ENCODE peak calls at places on chromosomes 11 and 22, in four cellular contexts. One of them, this sample, is unnamed.

GRCh38 chr22:22770280-22770871 is 117.2 kb upstream of the IGLL5 start:
- DNase-seq in fibroblast of mammary gland: peak
- DNase-seq in nephron progenitor cell: peak
- DNase-seq in AG09319: no peak
- DNase-seq in this sample: peak

GRCh38 chr11:76802621-76803020 is 19.5 kb downstream of the TSKU start:
- DNase-seq in fibroblast of mammary gland: no peak
- DNase-seq in nephron progenitor cell: no peak
- DNase-seq in AG09319: no peak
- DNase-seq in this sample: no peak

GRCh38 chr11:103967985-103968384 is 68.5 kb upstream of the DDI1 start:
- DNase-seq in fibroblast of mammary gland: peak
- DNase-seq in nephron progenitor cell: no peak
- DNase-seq in AG09319: no peak
- DNase-seq in this sample: no peak

GRCh38 chr11:69913591-69914285 is 94.5 kb upstream of the FGF3 start:
- DNase-seq in fibroblast of mammary gland: no peak
- DNase-seq in nephron progenitor cell: peak
- DNase-seq in AG09319: no peak
- DNase-seq in this sample: no peak

GRCh38 chr11:69489031-69489745 is 7.7 kb downstream of the LINC01488 start:
- DNase-seq in fibroblast of mammary gland: no peak
- DNase-seq in nephron progenitor cell: no peak
- DNase-seq in AG09319: no peak
- DNase-seq in this sample: no peak

GRCh38 chr11:75029836-75030631 is 41.3 kb downstream of the NEU3 start:
- DNase-seq in fibroblast of mammary gland: peak
- DNase-seq in nephron progenitor cell: no peak
- DNase-seq in AG09319: no peak
- DNase-seq in this sample: no peak

GRCh38 chr22:40177738-40178416 is at the start of gene TNRC6B:
- DNase-seq in fibroblast of mammary gland: peak
- DNase-seq in nephron progenitor cell: peak
- DNase-seq in AG09319: peak
- DNase-seq in this sample: peak

GRCh38 chr11:61429691-61430582 is at the start of the genes CPSF7 and SDHAF2:
- DNase-seq in fibroblast of mammary gland: peak
- DNase-seq in nephron progenitor cell: peak
- DNase-seq in AG09319: peak
- DNase-seq in this sample: peak

GRCh38 chr11:28736256-28736655 is 628.1 kb downstream of the METTL15 start:
- DNase-seq in fibroblast of mammary gland: no peak
- DNase-seq in nephron progenitor cell: no peak
- DNase-seq in AG09319: no peak
- DNase-seq in this sample: no peak

GRCh38 chr11:35141034-35141433 is 2.1 kb downstream of the CD44 start:
- DNase-seq in fibroblast of mammary gland: no peak
- DNase-seq in nephron progenitor cell: no peak
- DNase-seq in AG09319: no peak
- DNase-seq in this sample: no peak

GRCh38 chr22:48228468-48228867 is 1466.0 kb downstream of the TBC1D22A start:
- DNase-seq in fibroblast of mammary gland: no peak
- DNase-seq in nephron progenitor cell: no peak
- DNase-seq in AG09319: no peak
- DNase-seq in this sample: no peak

GRCh38 chr22:22914726-22915669 is 27.4 kb downstream of the IGLL5 start:
- DNase-seq in fibroblast of mammary gland: no peak
- DNase-seq in nephron progenitor cell: no peak
- DNase-seq in AG09319: no peak
- DNase-seq in this sample: no peak

GRCh38 chr11:4181780-4182721 is 87.5 kb downstream of the RRM1 start:
- DNase-seq in fibroblast of mammary gland: peak
- DNase-seq in nephron progenitor cell: peak
- DNase-seq in AG09319: peak
- DNase-seq in this sample: peak

GRCh38 chr11:48088682-48089050 is 108.3 kb downstream of the PTPRJ start:
- DNase-seq in fibroblast of mammary gland: no peak
- DNase-seq in nephron progenitor cell: no peak
- DNase-seq in AG09319: no peak
- DNase-seq in this sample: no peak

GRCh38 chr22:20972933-20973577 is 6.0 kb downstream of the AIFM3 start:
- DNase-seq in fibroblast of mammary gland: no peak
- DNase-seq in nephron progenitor cell: no peak
- DNase-seq in AG09319: no peak
- DNase-seq in this sample: no peak

GRCh38 chr11:14118047-14118446 is 155.5 kb downstream of the SPON1 start:
- DNase-seq in fibroblast of mammary gland: no peak
- DNase-seq in nephron progenitor cell: no peak
- DNase-seq in AG09319: no peak
- DNase-seq in this sample: no peak

GRCh38 chr11:75439495-75440120 is 6.6 kb upstream of the KLHL35 start:
- DNase-seq in fibroblast of mammary gland: no peak
- DNase-seq in nephron progenitor cell: no peak
- DNase-seq in AG09319: no peak
- DNase-seq in this sample: no peak

GRCh38 chr11:102007567-102008437 is 39.4 kb upstream of the CFAP300 start:
- DNase-seq in fibroblast of mammary gland: peak
- DNase-seq in nephron progenitor cell: no peak
- DNase-seq in AG09319: peak
- DNase-seq in this sample: no peak

GRCh38 chr11:68313574-68314202 is 1.3 kb downstream of the LRP5 start:
- DNase-seq in fibroblast of mammary gland: peak
- DNase-seq in nephron progenitor cell: no peak
- DNase-seq in AG09319: peak
- DNase-seq in this sample: no peak

GRCh38 chr11:46649180-46649738 is 31.9 kb downstream of the ATG13 start:
- DNase-seq in fibroblast of mammary gland: peak
- DNase-seq in nephron progenitor cell: no peak
- DNase-seq in AG09319: peak
- DNase-seq in this sample: no peak

GRCh38 chr22:45064313-45065268 is 54.8 kb upstream of the PHF21B start:
- DNase-seq in fibroblast of mammary gland: peak
- DNase-seq in nephron progenitor cell: no peak
- DNase-seq in AG09319: no peak
- DNase-seq in this sample: no peak

GRCh38 chr11:46369458-46370152 is 11.9 kb upstream of the MDK start:
- DNase-seq in fibroblast of mammary gland: peak
- DNase-seq in nephron progenitor cell: peak
- DNase-seq in AG09319: no peak
- DNase-seq in this sample: peak

GRCh38 chr11:119584193-119585037 is 144.6 kb downstream of the NECTIN1 start:
- DNase-seq in fibroblast of mammary gland: peak
- DNase-seq in nephron progenitor cell: peak
- DNase-seq in AG09319: no peak
- DNase-seq in this sample: peak
- TF ChIP-seq CTCF in fibroblast of mammary gland: no peak
- TF ChIP-seq CTCF in nephron progenitor cell: no peak
- TF ChIP-seq CTCF in AG09319: no peak
- TF ChIP-seq CTCF in this sample: no peak

GRCh38 chr22:37562049-37562784 is 1.9 kb downstream of the CDC42EP1 start:
- DNase-seq in fibroblast of mammary gland: no peak
- DNase-seq in nephron progenitor cell: no peak
- DNase-seq in AG09319: no peak
- DNase-seq in this sample: no peak

GRCh38 chr22:37566329-37566837 is 6.1 kb downstream of the CDC42EP1 start:
- DNase-seq in fibroblast of mammary gland: no peak
- DNase-seq in nephron progenitor cell: no peak
- DNase-seq in AG09319: no peak
- DNase-seq in this sample: no peak

GRCh38 chr22:37565830-37566229 is 5.5 kb downstream of the CDC42EP1 start:
- DNase-seq in fibroblast of mammary gland: no peak
- DNase-seq in nephron progenitor cell: no peak
- DNase-seq in AG09319: no peak
- DNase-seq in this sample: no peak

GRCh38 chr22:37563153-37564081 is 3.1 kb downstream of the CDC42EP1 start:
- DNase-seq in fibroblast of mammary gland: peak
- DNase-seq in nephron progenitor cell: peak
- DNase-seq in AG09319: peak
- DNase-seq in this sample: no peak

DNA sequence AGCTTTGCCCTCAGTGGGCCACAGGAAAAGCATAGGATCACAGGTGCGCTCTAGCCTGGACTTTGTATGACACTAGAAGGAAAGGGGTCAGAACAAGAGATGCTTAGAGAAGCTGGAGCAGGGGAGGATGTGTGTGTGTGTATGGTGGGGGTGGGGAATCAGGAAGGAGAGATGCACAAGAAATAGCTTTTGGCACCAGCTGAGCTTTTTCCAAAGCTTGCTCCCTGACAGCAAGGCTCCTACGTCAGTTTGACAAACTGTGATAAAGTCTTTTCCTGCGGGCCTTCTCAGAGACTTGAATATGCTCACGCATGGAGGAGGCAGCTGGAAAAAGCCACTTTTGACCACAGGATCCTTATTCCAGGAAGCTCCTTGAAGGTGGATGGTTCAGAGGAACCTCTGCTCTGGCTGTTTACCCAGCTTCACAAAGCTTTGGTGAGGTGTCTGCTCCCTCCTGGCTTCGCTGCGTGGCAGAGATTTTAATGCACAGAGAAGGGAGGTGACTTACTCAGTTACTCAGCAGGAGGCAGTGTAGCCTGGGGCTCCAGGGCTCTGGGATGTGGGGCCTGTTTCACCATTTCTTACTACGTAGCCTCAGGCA is 3.9 kb downstream of the CDC42EP1 start:
- DNase-seq in fibroblast of mammary gland: peak
- DNase-seq in nephron progenitor cell: no peak
- DNase-seq in AG09319: no peak
- DNase-seq in this sample: no peak
- TF ChIP-seq CTCF in fibroblast of mammary gland: no peak
- TF ChIP-seq CTCF in nephron progenitor cell: no peak
- TF ChIP-seq CTCF in AG09319: no peak
- TF ChIP-seq CTCF in this sample: no peak

GRCh38 chr11:114133548-114134329 is 74.2 kb downstream of the ZBTB16 start:
- DNase-seq in fibroblast of mammary gland: peak
- DNase-seq in nephron progenitor cell: no peak
- DNase-seq in AG09319: no peak
- DNase-seq in this sample: no peak
- TF ChIP-seq CTCF in fibroblast of mammary gland: no peak
- TF ChIP-seq CTCF in nephron progenitor cell: no peak
- TF ChIP-seq CTCF in AG09319: no peak
- TF ChIP-seq CTCF in this sample: no peak

DNA sequence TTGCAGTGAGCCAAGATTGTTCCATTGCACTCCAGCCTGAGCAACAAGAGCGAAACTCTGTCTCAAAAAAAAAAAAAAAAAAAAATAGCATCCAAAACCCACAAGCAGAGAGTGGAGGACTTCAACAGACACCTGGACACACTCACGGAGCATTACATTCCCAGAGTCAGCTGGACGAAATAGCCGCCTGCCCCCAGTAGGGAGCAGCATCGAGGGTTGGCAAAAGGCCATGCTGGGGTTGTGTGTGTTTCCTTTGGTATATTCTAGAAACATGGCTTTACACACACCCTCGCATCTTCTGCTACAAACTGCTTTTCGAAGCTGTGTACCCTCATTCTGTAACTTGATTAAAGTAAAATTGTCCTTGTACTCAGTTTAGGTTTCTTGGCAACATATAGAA is 5.3 kb downstream of the ADA2 start:
- DNase-seq in fibroblast of mammary gland: peak
- DNase-seq in nephron progenitor cell: peak
- DNase-seq in AG09319: no peak
- DNase-seq in this sample: peak
- TF ChIP-seq CTCF in fibroblast of mammary gland: peak
- TF ChIP-seq CTCF in nephron progenitor cell: peak
- TF ChIP-seq CTCF in AG09319: peak
- TF ChIP-seq CTCF in this sample: peak

DNA sequence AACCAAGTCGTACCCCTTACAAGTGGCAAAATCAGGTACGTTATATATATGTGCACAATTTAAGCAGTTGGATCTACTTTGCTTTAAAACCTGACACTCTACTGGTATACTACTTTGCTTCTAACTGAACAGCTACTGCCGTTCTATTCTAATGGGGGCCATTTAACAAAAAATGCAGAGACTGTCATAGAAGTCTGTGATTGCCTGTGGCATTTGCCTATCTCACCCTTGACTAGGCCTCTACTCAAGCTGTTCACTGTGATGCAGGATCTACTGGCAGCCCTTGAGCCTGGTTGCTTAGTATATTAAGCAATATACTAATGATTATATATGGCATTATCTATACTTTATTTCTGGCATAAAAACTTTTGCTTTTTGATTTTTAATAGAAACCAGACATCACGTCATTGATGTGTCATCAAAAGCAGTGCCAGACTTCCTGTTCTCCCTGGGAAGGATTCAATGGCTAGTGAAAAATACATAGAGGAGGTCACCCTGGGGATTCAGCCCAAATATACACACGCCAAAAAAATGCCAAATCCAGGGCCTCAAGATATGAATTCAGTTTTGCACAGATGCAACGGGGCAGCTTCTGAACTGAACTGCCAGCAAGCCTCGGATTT is 40.0 kb upstream of the FIBIN start:
- DNase-seq in fibroblast of mammary gland: peak
- DNase-seq in nephron progenitor cell: no peak
- DNase-seq in AG09319: no peak
- DNase-seq in this sample: no peak
- TF ChIP-seq CTCF in fibroblast of mammary gland: no peak
- TF ChIP-seq CTCF in nephron progenitor cell: no peak
- TF ChIP-seq CTCF in AG09319: no peak
- TF ChIP-seq CTCF in this sample: no peak

GRCh38 chr11:32068134-32068533 is 22.7 kb upstream of the RCN1 start:
- DNase-seq in fibroblast of mammary gland: peak
- DNase-seq in nephron progenitor cell: no peak
- DNase-seq in AG09319: no peak
- DNase-seq in this sample: no peak
- TF ChIP-seq CTCF in fibroblast of mammary gland: no peak
- TF ChIP-seq CTCF in nephron progenitor cell: no peak
- TF ChIP-seq CTCF in AG09319: no peak
- TF ChIP-seq CTCF in this sample: no peak

GRCh38 chr11:128204898-128205297 is 382.5 kb downstream of the ETS1 start:
- DNase-seq in fibroblast of mammary gland: no peak
- DNase-seq in nephron progenitor cell: no peak
- DNase-seq in AG09319: no peak
- DNase-seq in this sample: no peak
- TF ChIP-seq CTCF in fibroblast of mammary gland: no peak
- TF ChIP-seq CTCF in nephron progenitor cell: no peak
- TF ChIP-seq CTCF in AG09319: no peak
- TF ChIP-seq CTCF in this sample: peak

GRCh38 chr11:71426413-71426812 is 21.8 kb downstream of the DHCR7 start:
- DNase-seq in fibroblast of mammary gland: peak
- DNase-seq in nephron progenitor cell: no peak
- DNase-seq in AG09319: no peak
- DNase-seq in this sample: no peak
- TF ChIP-seq CTCF in fibroblast of mammary gland: no peak
- TF ChIP-seq CTCF in nephron progenitor cell: no peak
- TF ChIP-seq CTCF in AG09319: no peak
- TF ChIP-seq CTCF in this sample: peak

GRCh38 chr22:27241430-27242110 is 560.0 kb downstream of the MN1 start:
- DNase-seq in fibroblast of mammary gland: no peak
- DNase-seq in nephron progenitor cell: peak
- DNase-seq in AG09319: no peak
- DNase-seq in this sample: no peak
- TF ChIP-seq CTCF in fibroblast of mammary gland: no peak
- TF ChIP-seq CTCF in nephron progenitor cell: no peak
- TF ChIP-seq CTCF in AG09319: peak
- TF ChIP-seq CTCF in this sample: no peak